ENCODE peak calls at places on chromosomes 7 and 10, in ten cellular contexts. F is RWPE1; J is activated CD8-positive, alpha-beta memory T cell treated with anti-CD3 and anti-CD28 coated beads for 24 hours; R is NCI-H2171 treated with DMSO at 0.1 percent for 48 hours; G is AG04450; E is tibial artery; S is left cardiac atrium; N is IMR-90; M is sigmoid colon; P is T-helper 1 cell. Q is an unnamed sample.

GRCh38 chr10:21173433-21173963 is 276.4 kb upstream of the NEBL start:
- DNase-seq in N (no peak), R (peak), P (no peak), E (no peak), G (no peak), F (no peak), M (no peak), S (no peak), J (peak), Q (peak)

GRCh38 chr7:79453558-79454324 is at the start of gene MAGI2:
- DNase-seq in J (peak), F (peak), P (no peak), R (peak), N (peak), G (peak), M (peak), S (peak), E (peak), Q (peak)

GRCh38 chr7:90625562-90625961 is 29.4 kb downstream of the CDK14 start:
- DNase-seq in M (peak), P (no peak), R (peak), N (peak), G (peak), E (no peak), F (peak), J (no peak), S (peak), Q (peak)

GRCh38 chr7:3078458-3078857 is 34.8 kb upstream of the CARD11 start:
- DNase-seq in M (no peak), S (no peak), N (no peak), R (no peak), J (no peak), P (no peak), E (no peak), G (no peak), F (no peak), Q (no peak)

GRCh38 chr7:95596183-95597135 is at the start of gene PDK4:
- DNase-seq in E (peak), P (no peak), R (peak), N (peak), F (peak), S (peak), G (no peak), J (no peak), M (peak), Q (peak)

GRCh38 chr10:78944658-78945333 is 124.0 kb upstream of the ZMIZ1 start:
- DNase-seq in J (no peak), N (peak), E (peak), R (no peak), S (no peak), M (peak), G (peak), P (no peak), F (no peak), Q (no peak)

GRCh38 chr10:92081641-92082040 is 158.1 kb downstream of the BTAF1 start:
- DNase-seq in M (no peak), G (no peak), J (no peak), P (no peak), E (no peak), F (no peak), N (peak), S (no peak), R (no peak), Q (no peak)

GRCh38 chr10:102615361-102615760 is 28.9 kb upstream of the TRIM8 start:
- DNase-seq in J (no peak), P (no peak), M (no peak), F (no peak), G (no peak), E (no peak), R (no peak), N (no peak), S (peak), Q (no peak)

GRCh38 chr10:81514811-81515210 is 360.2 kb upstream of the NRG3 start:
- DNase-seq in P (no peak), M (no peak), G (no peak), J (no peak), N (no peak), E (no peak), R (no peak), S (no peak), F (no peak), Q (no peak)

GRCh38 chr10:118568327-118568848 is 27.1 kb downstream of the PRLHR start:
- DNase-seq in F (peak), E (no peak), N (peak), G (peak), R (peak), P (peak), J (peak), S (no peak), M (no peak), Q (peak)

GRCh38 chr10:67969875-67970274 is 85.4 kb downstream of the SIRT1 start:
- DNase-seq in N (peak), G (no peak), E (no peak), J (no peak), P (no peak), S (no peak), R (no peak), M (no peak), F (no peak), Q (no peak)

GRCh38 chr10:132645630-132646442 is 108.2 kb downstream of the INPP5A start:
- DNase-seq in S (no peak), R (no peak), N (no peak), P (no peak), F (no peak), E (peak), J (no peak), M (peak), G (no peak), Q (no peak)

GRCh38 chr10:86757110-86757790 is 831 bp downstream of the BMPR1A start:
- DNase-seq in J (no peak), R (peak), P (peak), E (peak), M (peak), N (peak), G (no peak), S (peak), F (peak), Q (peak)

GRCh38 chr7:48253020-48253419 is 81.8 kb downstream of the ABCA13 start:
- DNase-seq in S (no peak), P (no peak), E (no peak), N (no peak), G (no peak), M (no peak), R (no peak), J (no peak), F (no peak), Q (no peak)

GRCh38 chr10:102460836-102461186 is 9.5 kb upstream of the C10orf95 start:
- DNase-seq in E (no peak), S (no peak), F (no peak), G (no peak), N (no peak), M (no peak), P (no peak), J (no peak), R (peak), Q (no peak)

GRCh38 chr7:12692035-12692434 is 4.6 kb downstream of the ARL4A start:
- DNase-seq in P (no peak), N (no peak), F (no peak), E (no peak), R (no peak), S (no peak), M (no peak), J (no peak), G (no peak), Q (no peak)

GRCh38 chr7:94971051-94971867 is 63.9 kb downstream of the PPP1R9A start:
- DNase-seq in J (no peak), S (no peak), F (no peak), P (no peak), N (no peak), E (no peak), M (no peak), R (no peak), G (no peak), Q (no peak)

GRCh38 chr10:133618851-133619250 is 7.7 kb downstream of the FRG2B start:
- DNase-seq in J (no peak), E (no peak), G (no peak), P (no peak), S (no peak), M (no peak), R (no peak), N (no peak), F (no peak), Q (no peak)

GRCh38 chr10:97426776-97427570 is 982 bp downstream of the PGAM1 start:
- DNase-seq in M (no peak), N (no peak), E (no peak), J (peak), P (no peak), R (no peak), F (no peak), G (no peak), S (no peak), Q (no peak)

GRCh38 chr7:142345817-142346216 is 88.0 kb upstream of the PRSS58 start:
- DNase-seq in J (no peak), G (no peak), N (no peak), M (no peak), P (peak), E (no peak), S (no peak), F (no peak), R (no peak), Q (no peak)

GRCh38 chr7:33251261-33251660 is 121.9 kb downstream of the BBS9 start:
- DNase-seq in M (no peak), E (no peak), R (no peak), F (no peak), J (no peak), S (no peak), N (peak), P (no peak), G (no peak), Q (no peak)

GRCh38 chr7:44914992-44915607 is 29.8 kb upstream of the PURB start:
- DNase-seq in N (no peak), S (no peak), P (peak), G (no peak), F (no peak), R (no peak), M (no peak), J (peak), E (no peak), Q (no peak)

GRCh38 chr7:107180378-107180777 is 11.6 kb downstream of the HBP1 start:
- DNase-seq in J (peak), P (peak), M (no peak), R (peak), F (peak), E (no peak), N (peak), S (peak), G (peak), Q (peak)

GRCh38 chr7:5594616-5595544 is 171.2 kb upstream of the TNRC18 start:
- DNase-seq in F (no peak), E (no peak), G (no peak), N (peak), M (no peak), J (peak), P (no peak), R (peak), S (no peak), Q (no peak)

GRCh38 chr10:42960491-42961155 is 116.2 kb upstream of the RET start:
- DNase-seq in S (no peak), M (peak), J (peak), E (peak), P (no peak), F (peak), N (peak), R (no peak), G (no peak), Q (peak)

GRCh38 chr7:28354601-28355062 is 57.7 kb upstream of the CREB5 start:
- DNase-seq in M (no peak), J (no peak), G (peak), E (no peak), S (no peak), P (no peak), N (peak), F (peak), R (peak), Q (peak)

GRCh38 chr7:5625938-5626337 is 155.5 kb downstream of the RNF216 start:
- DNase-seq in N (peak), M (no peak), S (no peak), J (no peak), G (peak), P (no peak), R (no peak), F (peak), E (no peak), Q (no peak)

GRCh38 chr7:80127412-80128150 is 7.0 kb upstream of the GNAI1 start:
- DNase-seq in F (no peak), E (no peak), R (peak), N (no peak), S (no peak), P (no peak), M (no peak), G (no peak), J (no peak), Q (peak)

GRCh38 chr10:59907537-59907917 is 1.2 kb upstream of the CCDC6 start:
- DNase-seq in P (no peak), N (no peak), S (no peak), R (no peak), J (no peak), E (no peak), F (no peak), G (no peak), M (no peak), Q (no peak)

GRCh38 chr7:101162551-101163280 is 2.7 kb downstream of the VGF start:
- DNase-seq in E (no peak), J (no peak), M (no peak), N (peak), G (no peak), S (no peak), R (peak), P (no peak), F (peak), Q (peak)

GRCh38 chr7:88141025-88141424 is 78.8 kb downstream of the SRI start:
- DNase-seq in G (no peak), M (no peak), S (no peak), N (no peak), E (no peak), F (no peak), R (no peak), J (no peak), P (no peak), Q (peak)

GRCh38 chr7:111527545-111527944 is 34.7 kb downstream of the IMMP2L start:
- DNase-seq in E (no peak), S (no peak), G (no peak), F (no peak), P (no peak), N (no peak), R (no peak), J (no peak), M (no peak), Q (no peak)

Q was measured in Calu3.